ENCODE peak calls at places on chromosome 2, in ten cellular contexts. M, F, W, B, I, Q, Z, V, N and G are unnamed samples.
A peak's percentile ranks its signal among the peaks of the same experiment; 100 is the strongest.

GRCh38 chr2:108194409-108195132 is 45.2 kb upstream of the SULT1C3 start:
- DNase-seq in I (peak; percentile 47), M (peak; percentile 8), Q (no peak), W (no peak), Z (no peak), F (no peak), V (peak; percentile 11), B (no peak), N (peak; percentile 12), G (no peak)

GRCh38 chr2:129935118-129935517 is 44.3 kb upstream of the RAB6C start:
- DNase-seq in M (no peak), F (no peak), W (no peak), Q (no peak), V (peak; percentile 24), B (no peak), Z (no peak), N (no peak), I (no peak), G (no peak)

GRCh38 chr2:23651187-23651983 is 266.4 kb downstream of the KLHL29 start:
- DNase-seq in M (peak; percentile 91), F (no peak), V (peak; percentile 71), W (peak; percentile 32), B (no peak), Q (no peak), N (peak; percentile 87), I (peak; percentile 88), Z (peak; percentile 87), G (peak; percentile 89)

GRCh38 chr2:72923833-72924352 is 6.6 kb downstream of the EMX1 start:
- DNase-seq in F (peak; percentile 11), Z (no peak), M (no peak), W (peak; percentile 40), Q (no peak), V (no peak), N (no peak), B (no peak), I (no peak), G (no peak)

GRCh38 chr2:239870276-239870675 is 154.9 kb downstream of the NDUFA10 start:
- DNase-seq in V (no peak), Q (no peak), I (no peak), Z (no peak), N (no peak), F (peak; percentile 3), M (no peak), B (no peak), W (no peak), G (no peak)

GRCh38 chr2:216761119-216761518 is 65.8 kb upstream of the IGFBP5 start:
- DNase-seq in V (no peak), I (no peak), M (no peak), Q (no peak), F (no peak), N (no peak), Z (no peak), B (no peak), W (no peak), G (no peak)

GRCh38 chr2:98532761-98533160 is 75.6 kb downstream of the COA5 start:
- DNase-seq in W (no peak), N (no peak), Q (no peak), M (no peak), Z (no peak), B (no peak), F (no peak), V (no peak), I (no peak), G (no peak)

GRCh38 chr2:17084882-17085281 is 419.2 kb upstream of the CYRIA start:
- DNase-seq in F (no peak), W (no peak), V (no peak), N (no peak), M (no peak), Q (no peak), I (peak; percentile 13), Z (peak; percentile 29), B (no peak), G (no peak)

GRCh38 chr2:149745396-149745925 is 157.9 kb upstream of the MMADHC start:
- DNase-seq in N (peak; percentile 35), M (no peak), Q (no peak), F (no peak), Z (no peak), V (no peak), W (no peak), B (no peak), I (no peak), G (no peak)

GRCh38 chr2:149741646-149742045 is 154.1 kb upstream of the MMADHC start:
- DNase-seq in I (peak; percentile 86), N (peak; percentile 95), M (peak; percentile 95), V (peak; percentile 89), Z (peak; percentile 88), W (no peak), F (no peak), Q (no peak), B (no peak), G (peak; percentile 69)

GRCh38 chr2:149740490-149740889 is 152.9 kb upstream of the MMADHC start:
- DNase-seq in F (no peak), Q (no peak), V (no peak), B (no peak), Z (no peak), M (no peak), W (no peak), N (no peak), I (no peak), G (no peak)

GRCh38 chr2:149744845-149745244 is 157.3 kb upstream of the MMADHC start:
- DNase-seq in N (peak; percentile 75), Z (peak; percentile 53), V (peak; percentile 52), M (peak; percentile 69), I (peak; percentile 64), B (no peak), Q (no peak), W (no peak), F (no peak), G (no peak)

GRCh38 chr2:149743842-149744468 is 156.4 kb upstream of the MMADHC start:
- DNase-seq in I (peak; percentile 80), F (no peak), B (peak; percentile 55), V (peak; percentile 84), N (peak; percentile 95), M (peak; percentile 98), Z (peak; percentile 89), Q (no peak), W (no peak), G (peak; percentile 75)
- TF ChIP-seq CTCF in I (no peak), F (no peak), B (no peak), V (peak; percentile 13), N (no peak), M (peak; percentile 20), Z (no peak), Q (no peak), W (no peak), G (no peak)

DNA sequence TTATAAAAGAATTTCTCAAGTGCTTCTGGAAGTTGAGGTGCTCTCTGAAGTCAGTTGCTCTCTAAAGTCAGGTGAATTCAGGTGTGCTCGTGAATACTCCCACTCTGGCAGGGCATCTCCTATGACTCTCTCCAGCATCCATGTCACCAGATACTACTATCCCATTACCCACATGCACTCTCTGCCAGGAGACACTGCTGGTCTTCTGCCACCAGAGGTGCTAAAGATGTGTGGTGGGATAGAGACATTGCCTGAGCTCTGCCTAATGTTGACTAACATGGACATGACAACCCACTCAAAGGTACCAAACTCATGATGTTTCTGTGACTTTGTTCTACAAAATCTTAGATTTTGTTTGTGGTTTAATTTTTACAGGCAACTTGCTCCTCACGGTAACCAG is 106.4 kb upstream of the HNRNPA3 start:
- DNase-seq in W (no peak), M (no peak), Q (no peak), N (no peak), V (no peak), F (no peak), I (peak; percentile 2), B (no peak), Z (no peak), G (peak; percentile 21)
- TF ChIP-seq CTCF in W (no peak), M (peak; percentile 26), Q (no peak), N (no peak), V (no peak), F (no peak), I (peak; percentile 26), B (peak; percentile 31), Z (no peak), G (peak; percentile 10)

DNA sequence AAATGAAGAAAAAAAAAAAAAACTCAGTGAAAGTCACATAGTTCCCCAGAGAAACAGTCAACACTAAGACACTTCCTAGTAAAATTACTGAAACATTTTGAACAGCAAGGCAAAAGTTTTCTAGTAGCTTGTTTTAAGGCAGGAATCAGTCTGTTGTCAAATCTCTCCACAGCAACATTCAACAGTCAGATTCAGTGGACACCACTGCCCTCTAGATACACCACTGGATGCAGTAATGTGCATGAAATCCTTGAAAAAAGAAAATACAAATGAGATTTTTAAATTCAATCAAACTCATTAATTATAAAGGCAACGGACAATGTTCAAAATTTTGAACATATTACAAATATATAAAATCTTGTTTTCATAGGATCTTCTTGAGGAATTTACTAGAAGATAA is 46.4 kb downstream of the GRB14 start:
- DNase-seq in I (peak; percentile 35), V (no peak), Q (no peak), Z (no peak), F (no peak), B (no peak), M (no peak), N (no peak), W (no peak), G (no peak)
- TF ChIP-seq CTCF in I (peak; percentile 37), V (no peak), Q (no peak), Z (peak; percentile 4), F (no peak), B (no peak), M (no peak), N (no peak), W (peak; percentile 8), G (no peak)

GRCh38 chr2:10820562-10820961 is 8.0 kb upstream of the PDIA6 start:
- DNase-seq in Q (no peak), W (no peak), Z (no peak), F (no peak), N (no peak), B (no peak), M (no peak), V (peak; percentile 18), I (no peak), G (no peak)

GRCh38 chr2:10819714-10820314 is 7.2 kb upstream of the PDIA6 start:
- DNase-seq in Z (no peak), B (no peak), I (no peak), F (no peak), Q (no peak), N (no peak), W (no peak), V (no peak), M (no peak), G (no peak)

GRCh38 chr2:10818986-10819385 is 6.4 kb upstream of the PDIA6 start:
- DNase-seq in Q (no peak), Z (no peak), F (no peak), I (no peak), B (no peak), M (no peak), N (no peak), W (no peak), V (no peak), G (no peak)

GRCh38 chr2:10814571-10815331 is 2.2 kb upstream of the PDIA6 start:
- DNase-seq in F (no peak), B (no peak), Q (no peak), M (no peak), V (no peak), I (no peak), N (peak; percentile 20), Z (peak; percentile 5), W (no peak), G (no peak)

DNA sequence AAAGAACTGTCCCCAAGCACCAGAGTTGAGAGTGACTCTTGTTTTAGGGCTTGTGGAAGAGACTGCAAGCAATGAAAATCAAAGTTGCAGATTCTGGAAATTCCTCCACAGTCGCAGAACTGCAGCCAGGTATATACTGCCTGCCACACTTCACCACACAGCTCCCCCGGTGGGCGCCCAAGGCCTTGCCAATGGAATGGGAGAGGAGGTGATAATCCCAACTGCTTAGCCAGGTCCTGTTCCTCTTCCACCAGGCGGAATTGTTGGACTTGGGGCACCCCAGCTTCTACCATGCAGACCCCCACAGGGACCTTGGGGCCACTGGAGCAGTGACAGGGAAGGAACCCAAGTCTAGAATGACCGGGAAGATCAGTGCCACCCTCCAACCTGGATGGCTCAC is 4.8 kb upstream of the PDIA6 start:
- DNase-seq in W (peak; percentile 44), V (no peak), B (no peak), I (peak; percentile 15), F (no peak), Z (no peak), M (no peak), Q (no peak), N (no peak), G (peak; percentile 34)
- TF ChIP-seq CTCF in W (peak; percentile 12), V (no peak), B (peak; percentile 46), I (peak; percentile 63), F (no peak), Z (peak; percentile 65), M (peak; percentile 32), Q (no peak), N (peak; percentile 16), G (peak; percentile 46)